ENCODE peak calls at places on chromosomes 13 and 19, in ten cellular contexts. Y is activated CD8-positive, alpha-beta T cell treated with anti-CD3 and anti-CD28 coated beads for 36 hours; S is fibroblast of lung; P is NCI-H1092; I is fibroblast of pulmonary artery; A is lower lobe of right lung; D is stimulated activated CD8-positive, alpha-beta memory T cell treated with anti-CD3 and anti-CD28 coated beads, Interleukin-4, amount 100 ng/mL, for 1 hour; B is T-helper 1 cell; X is psoas muscle; R is central memory CD4-positive, alpha-beta T cell. E is an unnamed sample.

GRCh38 chr19:34229721-34230120 is 24.6 kb upstream of the GARRE1 start:
- DNase-seq in Y (no peak), S (no peak), P (no peak), I (no peak), A (no peak), D (no peak), B (peak), X (no peak), R (no peak), E (no peak)

GRCh38 chr19:3359850-3360493 is 6.4 kb upstream of the NFIC start:
- DNase-seq in Y (peak), S (peak), P (no peak), I (no peak), A (no peak), D (no peak), B (no peak), X (no peak), R (no peak), E (no peak)

GRCh38 chr13:33191425-33192221 is 93.9 kb downstream of the STARD13 start:
- DNase-seq in Y (no peak), S (peak), P (no peak), I (no peak), A (no peak), D (no peak), B (no peak), X (no peak), R (no peak), E (no peak)

GRCh38 chr13:24115671-24116070 is 44.8 kb upstream of the SPATA13 start:
- DNase-seq in Y (no peak), S (no peak), P (no peak), I (no peak), A (no peak), D (no peak), B (no peak), X (no peak), R (no peak), E (no peak)

GRCh38 chr19:18596752-18597157 is 8.2 kb downstream of the REX1BD start:
- DNase-seq in Y (peak), S (no peak), P (no peak), I (peak), A (peak), D (no peak), B (no peak), X (no peak), R (no peak), E (no peak)

GRCh38 chr13:30862707-30863106 is 43.4 kb upstream of the MEDAG start:
- DNase-seq in Y (no peak), S (peak), P (no peak), I (no peak), A (peak), D (no peak), B (no peak), X (peak), R (no peak), E (no peak)

GRCh38 chr19:35717665-35718344 is at the start of gene KMT2B:
- DNase-seq in Y (no peak), S (no peak), P (peak), I (no peak), A (no peak), D (peak), B (no peak), X (peak), R (no peak), E (peak)

GRCh38 chr13:62483774-62484173 is 1068.1 kb upstream of the PCDH20 start:
- DNase-seq in Y (no peak), S (peak), P (no peak), I (peak), A (no peak), D (no peak), B (no peak), X (no peak), R (no peak), E (no peak)

GRCh38 chr19:42468273-42468796 is 25.6 kb upstream of the CXCL17 start:
- DNase-seq in Y (no peak), S (peak), P (no peak), I (peak), A (no peak), D (no peak), B (no peak), X (no peak), R (no peak), E (no peak)

GRCh38 chr13:74131206-74131605 is 3.0 kb downstream of the KLF12 start:
- DNase-seq in Y (no peak), S (no peak), P (no peak), I (no peak), A (no peak), D (no peak), B (no peak), X (no peak), R (no peak), E (no peak)

GRCh38 chr13:24905242-24905641 is 141.3 kb downstream of the RNF17 start:
- DNase-seq in Y (no peak), S (peak), P (no peak), I (peak), A (no peak), D (no peak), B (no peak), X (no peak), R (no peak), E (no peak)

GRCh38 chr19:1000095-1000494 is at the start of gene GRIN3B:
- DNase-seq in Y (peak), S (no peak), P (no peak), I (peak), A (peak), D (no peak), B (peak), X (peak), R (peak), E (peak)

GRCh38 chr13:66329988-66330429 is 900.1 kb downstream of the PCDH9 start:
- DNase-seq in Y (peak), S (peak), P (peak), I (no peak), A (no peak), D (no peak), B (no peak), X (no peak), R (no peak), E (no peak)

GRCh38 chr19:13012690-13013608 is 17.7 kb downstream of the NFIX start:
- DNase-seq in Y (peak), S (peak), P (no peak), I (peak), A (no peak), D (no peak), B (peak), X (peak), R (peak), E (no peak)

GRCh38 chr13:106156468-106156867 is 379.0 kb downstream of the EFNB2 start:
- DNase-seq in Y (no peak), S (peak), P (no peak), I (peak), A (no peak), D (no peak), B (no peak), X (no peak), R (no peak), E (no peak)

GRCh38 chr13:77033717-77034302 is 6.9 kb upstream of the FBXL3 start:
- DNase-seq in Y (no peak), S (no peak), P (no peak), I (no peak), A (no peak), D (no peak), B (no peak), X (no peak), R (no peak), E (no peak)

GRCh38 chr19:19429361-19429760 is 23.9 kb downstream of the GATAD2A start:
- DNase-seq in Y (no peak), S (no peak), P (no peak), I (no peak), A (no peak), D (no peak), B (no peak), X (no peak), R (no peak), E (no peak)

GRCh38 chr19:14347999-14348889 is 33.0 kb upstream of the ADGRE5 start:
- DNase-seq in Y (peak), S (peak), P (peak), I (peak), A (peak), D (no peak), B (peak), X (peak), R (peak), E (peak)

GRCh38 chr19:34120846-34121639 is 51.3 kb upstream of the LSM14A start:
- DNase-seq in Y (peak), S (peak), P (no peak), I (peak), A (no peak), D (no peak), B (peak), X (no peak), R (peak), E (peak)

GRCh38 chr13:73451120-73452029 is 392.6 kb downstream of the KLF5 start:
- DNase-seq in Y (no peak), S (no peak), P (no peak), I (no peak), A (no peak), D (no peak), B (no peak), X (no peak), R (no peak), E (no peak)

GRCh38 chr19:16888629-16889371 is at the start of gene F2RL3:
- DNase-seq in Y (peak), S (no peak), P (no peak), I (peak), A (peak), D (no peak), B (peak), X (peak), R (no peak), E (no peak)

GRCh38 chr19:42301646-42302204 is at the start of gene PRR19:
- DNase-seq in Y (peak), S (no peak), P (no peak), I (no peak), A (no peak), D (no peak), B (no peak), X (no peak), R (no peak), E (no peak)

GRCh38 chr13:42815686-42816085 is 34.3 kb downstream of the FAM216B start:
- DNase-seq in Y (no peak), S (peak), P (no peak), I (peak), A (no peak), D (no peak), B (no peak), X (no peak), R (no peak), E (no peak)

GRCh38 chr19:8001995-8002849 is 3.2 kb downstream of the ELAVL1 start:
- DNase-seq in Y (peak), S (peak), P (no peak), I (peak), A (peak), D (peak), B (peak), X (peak), R (peak), E (peak)

GRCh38 chr19:10230155-10230903 is 802 bp downstream of the S1PR2 start:
- DNase-seq in Y (peak), S (peak), P (peak), I (peak), A (peak), D (no peak), B (peak), X (peak), R (peak), E (no peak)

GRCh38 chr19:56153507-56153906 is 12.4 kb downstream of the ZNF444 start:
- DNase-seq in Y (no peak), S (no peak), P (no peak), I (no peak), A (no peak), D (no peak), B (no peak), X (no peak), R (no peak), E (no peak)

GRCh38 chr19:7725791-7726190 is 6.1 kb downstream of the CLEC4G start:
- DNase-seq in Y (no peak), S (no peak), P (no peak), I (no peak), A (no peak), D (no peak), B (no peak), X (no peak), R (no peak), E (no peak)

GRCh38 chr19:1362385-1363257 is 21.1 kb upstream of the NDUFS7 start:
- DNase-seq in Y (no peak), S (no peak), P (no peak), I (no peak), A (no peak), D (no peak), B (no peak), X (no peak), R (no peak), E (no peak)

GRCh38 chr19:18551631-18552030 is 6.0 kb upstream of the KXD1 start:
- DNase-seq in Y (no peak), S (no peak), P (no peak), I (no peak), A (no peak), D (no peak), B (no peak), X (no peak), R (no peak), E (no peak)